ENCODE peak calls at places on chromosomes 4 and X, in nine cellular contexts. One of them, this sample, is unnamed.

GRCh38 chrX:41705680-41706374 is 17.1 kb downstream of the GPR34 start:
- DNase-seq in nephron progenitor cell: no peak
- DNase-seq in bronchial epithelial cell: no peak
- DNase-seq in stimulated activated CD4-positive, alpha-beta T cell treated with anti-CD3 and anti-CD28 coated beads, Interleukin-2, amount 100 ng/mL, for 24 hours: no peak
- DNase-seq in NCI-H2081: no peak
- DNase-seq in hypothalamus: no peak
- DNase-seq in NCI-H774: no peak
- DNase-seq in activated CD4-positive, alpha-beta T cell treated with anti-CD3 and anti-CD28 coated beads, Interleukin-2, amount 50 U/mL, for 1 hour: no peak
- DNase-seq in LHCN-M2: no peak
- DNase-seq in this sample: no peak

GRCh38 chr4:3291411-3291968 is 1.3 kb upstream of the RGS12 start:
- DNase-seq in nephron progenitor cell: no peak
- DNase-seq in bronchial epithelial cell: peak
- DNase-seq in stimulated activated CD4-positive, alpha-beta T cell treated with anti-CD3 and anti-CD28 coated beads, Interleukin-2, amount 100 ng/mL, for 24 hours: no peak
- DNase-seq in NCI-H2081: no peak
- DNase-seq in hypothalamus: no peak
- DNase-seq in NCI-H774: no peak
- DNase-seq in activated CD4-positive, alpha-beta T cell treated with anti-CD3 and anti-CD28 coated beads, Interleukin-2, amount 50 U/mL, for 1 hour: no peak
- DNase-seq in LHCN-M2: no peak
- DNase-seq in this sample: peak

GRCh38 chr4:119526786-119527550 is 101.6 kb downstream of the PDE5A start:
- DNase-seq in nephron progenitor cell: no peak
- DNase-seq in bronchial epithelial cell: no peak
- DNase-seq in stimulated activated CD4-positive, alpha-beta T cell treated with anti-CD3 and anti-CD28 coated beads, Interleukin-2, amount 100 ng/mL, for 24 hours: no peak
- DNase-seq in NCI-H2081: no peak
- DNase-seq in hypothalamus: no peak
- DNase-seq in NCI-H774: no peak
- DNase-seq in activated CD4-positive, alpha-beta T cell treated with anti-CD3 and anti-CD28 coated beads, Interleukin-2, amount 50 U/mL, for 1 hour: no peak
- DNase-seq in LHCN-M2: peak
- DNase-seq in this sample: no peak

GRCh38 chrX:137052641-137053235 is 18.9 kb upstream of the GPR101 start:
- DNase-seq in nephron progenitor cell: peak
- DNase-seq in bronchial epithelial cell: no peak
- DNase-seq in stimulated activated CD4-positive, alpha-beta T cell treated with anti-CD3 and anti-CD28 coated beads, Interleukin-2, amount 100 ng/mL, for 24 hours: peak
- DNase-seq in NCI-H2081: no peak
- DNase-seq in hypothalamus: no peak
- DNase-seq in NCI-H774: peak
- DNase-seq in activated CD4-positive, alpha-beta T cell treated with anti-CD3 and anti-CD28 coated beads, Interleukin-2, amount 50 U/mL, for 1 hour: no peak
- DNase-seq in LHCN-M2: no peak
- DNase-seq in this sample: no peak

GRCh38 chr4:10114147-10114546 is 2.5 kb downstream of the WDR1 start:
- DNase-seq in nephron progenitor cell: no peak
- DNase-seq in bronchial epithelial cell: no peak
- DNase-seq in stimulated activated CD4-positive, alpha-beta T cell treated with anti-CD3 and anti-CD28 coated beads, Interleukin-2, amount 100 ng/mL, for 24 hours: no peak
- DNase-seq in NCI-H2081: no peak
- DNase-seq in hypothalamus: no peak
- DNase-seq in NCI-H774: no peak
- DNase-seq in activated CD4-positive, alpha-beta T cell treated with anti-CD3 and anti-CD28 coated beads, Interleukin-2, amount 50 U/mL, for 1 hour: no peak
- DNase-seq in LHCN-M2: no peak
- DNase-seq in this sample: no peak

GRCh38 chrX:116276191-116276700 is 105.7 kb downstream of the AGTR2 start:
- DNase-seq in nephron progenitor cell: no peak
- DNase-seq in bronchial epithelial cell: no peak
- DNase-seq in stimulated activated CD4-positive, alpha-beta T cell treated with anti-CD3 and anti-CD28 coated beads, Interleukin-2, amount 100 ng/mL, for 24 hours: no peak
- DNase-seq in NCI-H2081: no peak
- DNase-seq in hypothalamus: no peak
- DNase-seq in NCI-H774: no peak
- DNase-seq in activated CD4-positive, alpha-beta T cell treated with anti-CD3 and anti-CD28 coated beads, Interleukin-2, amount 50 U/mL, for 1 hour: no peak
- DNase-seq in LHCN-M2: no peak
- DNase-seq in this sample: no peak

GRCh38 chr4:101160792-101161592 is 186.3 kb downstream of the PPP3CA start:
- DNase-seq in nephron progenitor cell: no peak
- DNase-seq in bronchial epithelial cell: no peak
- DNase-seq in stimulated activated CD4-positive, alpha-beta T cell treated with anti-CD3 and anti-CD28 coated beads, Interleukin-2, amount 100 ng/mL, for 24 hours: no peak
- DNase-seq in NCI-H2081: no peak
- DNase-seq in hypothalamus: no peak
- DNase-seq in NCI-H774: no peak
- DNase-seq in activated CD4-positive, alpha-beta T cell treated with anti-CD3 and anti-CD28 coated beads, Interleukin-2, amount 50 U/mL, for 1 hour: no peak
- DNase-seq in LHCN-M2: no peak
- DNase-seq in this sample: no peak

GRCh38 chr4:15811703-15812325 is 33.7 kb downstream of the CD38 start:
- DNase-seq in nephron progenitor cell: no peak
- DNase-seq in bronchial epithelial cell: peak
- DNase-seq in stimulated activated CD4-positive, alpha-beta T cell treated with anti-CD3 and anti-CD28 coated beads, Interleukin-2, amount 100 ng/mL, for 24 hours: no peak
- DNase-seq in NCI-H2081: no peak
- DNase-seq in hypothalamus: no peak
- DNase-seq in NCI-H774: no peak
- DNase-seq in activated CD4-positive, alpha-beta T cell treated with anti-CD3 and anti-CD28 coated beads, Interleukin-2, amount 50 U/mL, for 1 hour: no peak
- DNase-seq in LHCN-M2: no peak
- DNase-seq in this sample: no peak

GRCh38 chr4:184383497-184384055 is 90.8 kb downstream of the IRF2 start:
- DNase-seq in nephron progenitor cell: no peak
- DNase-seq in bronchial epithelial cell: peak
- DNase-seq in stimulated activated CD4-positive, alpha-beta T cell treated with anti-CD3 and anti-CD28 coated beads, Interleukin-2, amount 100 ng/mL, for 24 hours: no peak
- DNase-seq in NCI-H2081: no peak
- DNase-seq in hypothalamus: no peak
- DNase-seq in NCI-H774: no peak
- DNase-seq in activated CD4-positive, alpha-beta T cell treated with anti-CD3 and anti-CD28 coated beads, Interleukin-2, amount 50 U/mL, for 1 hour: no peak
- DNase-seq in LHCN-M2: peak
- DNase-seq in this sample: no peak

GRCh38 chrX:129737921-129738320 is 858 bp upstream of the XPNPEP2 start:
- DNase-seq in nephron progenitor cell: no peak
- DNase-seq in bronchial epithelial cell: peak
- DNase-seq in stimulated activated CD4-positive, alpha-beta T cell treated with anti-CD3 and anti-CD28 coated beads, Interleukin-2, amount 100 ng/mL, for 24 hours: no peak
- DNase-seq in NCI-H2081: no peak
- DNase-seq in hypothalamus: no peak
- DNase-seq in NCI-H774: no peak
- DNase-seq in activated CD4-positive, alpha-beta T cell treated with anti-CD3 and anti-CD28 coated beads, Interleukin-2, amount 50 U/mL, for 1 hour: no peak
- DNase-seq in LHCN-M2: peak
- DNase-seq in this sample: no peak

GRCh38 chrX:154799554-154800348 is 5.5 kb downstream of the MPP1 start:
- DNase-seq in nephron progenitor cell: no peak
- DNase-seq in bronchial epithelial cell: peak
- DNase-seq in stimulated activated CD4-positive, alpha-beta T cell treated with anti-CD3 and anti-CD28 coated beads, Interleukin-2, amount 100 ng/mL, for 24 hours: no peak
- DNase-seq in NCI-H2081: peak
- DNase-seq in hypothalamus: no peak
- DNase-seq in NCI-H774: peak
- DNase-seq in activated CD4-positive, alpha-beta T cell treated with anti-CD3 and anti-CD28 coated beads, Interleukin-2, amount 50 U/mL, for 1 hour: no peak
- DNase-seq in LHCN-M2: no peak
- DNase-seq in this sample: peak

GRCh38 chr4:141153751-141154510 is 20.7 kb upstream of the RNF150 start:
- DNase-seq in nephron progenitor cell: no peak
- DNase-seq in bronchial epithelial cell: no peak
- DNase-seq in stimulated activated CD4-positive, alpha-beta T cell treated with anti-CD3 and anti-CD28 coated beads, Interleukin-2, amount 100 ng/mL, for 24 hours: no peak
- DNase-seq in NCI-H2081: no peak
- DNase-seq in hypothalamus: no peak
- DNase-seq in NCI-H774: no peak
- DNase-seq in activated CD4-positive, alpha-beta T cell treated with anti-CD3 and anti-CD28 coated beads, Interleukin-2, amount 50 U/mL, for 1 hour: no peak
- DNase-seq in LHCN-M2: no peak
- DNase-seq in this sample: no peak

GRCh38 chrX:70398899-70399298 is 24.2 kb upstream of the GDPD2 start:
- DNase-seq in nephron progenitor cell: no peak
- DNase-seq in bronchial epithelial cell: peak
- DNase-seq in stimulated activated CD4-positive, alpha-beta T cell treated with anti-CD3 and anti-CD28 coated beads, Interleukin-2, amount 100 ng/mL, for 24 hours: no peak
- DNase-seq in NCI-H2081: no peak
- DNase-seq in hypothalamus: no peak
- DNase-seq in NCI-H774: no peak
- DNase-seq in activated CD4-positive, alpha-beta T cell treated with anti-CD3 and anti-CD28 coated beads, Interleukin-2, amount 50 U/mL, for 1 hour: no peak
- DNase-seq in LHCN-M2: peak
- DNase-seq in this sample: no peak

GRCh38 chr4:123659759-123660158 is 263.2 kb downstream of the SPRY1 start:
- DNase-seq in nephron progenitor cell: no peak
- DNase-seq in bronchial epithelial cell: peak
- DNase-seq in stimulated activated CD4-positive, alpha-beta T cell treated with anti-CD3 and anti-CD28 coated beads, Interleukin-2, amount 100 ng/mL, for 24 hours: no peak
- DNase-seq in NCI-H2081: no peak
- DNase-seq in hypothalamus: no peak
- DNase-seq in NCI-H774: no peak
- DNase-seq in activated CD4-positive, alpha-beta T cell treated with anti-CD3 and anti-CD28 coated beads, Interleukin-2, amount 50 U/mL, for 1 hour: no peak
- DNase-seq in LHCN-M2: peak
- DNase-seq in this sample: no peak

GRCh38 chr4:167885872-167886271 is 206.5 kb upstream of the ANXA10 start:
- DNase-seq in nephron progenitor cell: no peak
- DNase-seq in bronchial epithelial cell: peak
- DNase-seq in stimulated activated CD4-positive, alpha-beta T cell treated with anti-CD3 and anti-CD28 coated beads, Interleukin-2, amount 100 ng/mL, for 24 hours: no peak
- DNase-seq in NCI-H2081: no peak
- DNase-seq in hypothalamus: no peak
- DNase-seq in NCI-H774: no peak
- DNase-seq in activated CD4-positive, alpha-beta T cell treated with anti-CD3 and anti-CD28 coated beads, Interleukin-2, amount 50 U/mL, for 1 hour: no peak
- DNase-seq in LHCN-M2: no peak
- DNase-seq in this sample: no peak

GRCh38 chrX:2388669-2389068 is 112.1 kb downstream of the DHRSX start:
- DNase-seq in nephron progenitor cell: no peak
- DNase-seq in bronchial epithelial cell: no peak
- DNase-seq in stimulated activated CD4-positive, alpha-beta T cell treated with anti-CD3 and anti-CD28 coated beads, Interleukin-2, amount 100 ng/mL, for 24 hours: no peak
- DNase-seq in NCI-H2081: no peak
- DNase-seq in hypothalamus: no peak
- DNase-seq in NCI-H774: no peak
- DNase-seq in activated CD4-positive, alpha-beta T cell treated with anti-CD3 and anti-CD28 coated beads, Interleukin-2, amount 50 U/mL, for 1 hour: no peak
- DNase-seq in LHCN-M2: no peak
- DNase-seq in this sample: no peak

GRCh38 chr4:161792991-161793390 is 370.8 kb downstream of the FSTL5 start:
- DNase-seq in nephron progenitor cell: no peak
- DNase-seq in bronchial epithelial cell: no peak
- DNase-seq in stimulated activated CD4-positive, alpha-beta T cell treated with anti-CD3 and anti-CD28 coated beads, Interleukin-2, amount 100 ng/mL, for 24 hours: no peak
- DNase-seq in NCI-H2081: no peak
- DNase-seq in hypothalamus: no peak
- DNase-seq in NCI-H774: no peak
- DNase-seq in activated CD4-positive, alpha-beta T cell treated with anti-CD3 and anti-CD28 coated beads, Interleukin-2, amount 50 U/mL, for 1 hour: no peak
- DNase-seq in LHCN-M2: no peak
- DNase-seq in this sample: no peak

GRCh38 chrX:119756926-119757635 is 1.3 kb upstream of the SOWAHD start:
- DNase-seq in nephron progenitor cell: no peak
- DNase-seq in bronchial epithelial cell: no peak
- DNase-seq in stimulated activated CD4-positive, alpha-beta T cell treated with anti-CD3 and anti-CD28 coated beads, Interleukin-2, amount 100 ng/mL, for 24 hours: no peak
- DNase-seq in NCI-H2081: no peak
- DNase-seq in hypothalamus: no peak
- DNase-seq in NCI-H774: no peak
- DNase-seq in activated CD4-positive, alpha-beta T cell treated with anti-CD3 and anti-CD28 coated beads, Interleukin-2, amount 50 U/mL, for 1 hour: no peak
- DNase-seq in LHCN-M2: no peak
- DNase-seq in this sample: no peak

GRCh38 chrX:106802388-106803275 is at the start of gene TBC1D8B:
- DNase-seq in nephron progenitor cell: peak
- DNase-seq in bronchial epithelial cell: peak
- DNase-seq in stimulated activated CD4-positive, alpha-beta T cell treated with anti-CD3 and anti-CD28 coated beads, Interleukin-2, amount 100 ng/mL, for 24 hours: peak
- DNase-seq in NCI-H2081: peak
- DNase-seq in hypothalamus: peak
- DNase-seq in NCI-H774: peak
- DNase-seq in activated CD4-positive, alpha-beta T cell treated with anti-CD3 and anti-CD28 coated beads, Interleukin-2, amount 50 U/mL, for 1 hour: peak
- DNase-seq in LHCN-M2: peak
- DNase-seq in this sample: peak

GRCh38 chrX:111262086-111262485 is 8.2 kb downstream of the CAPN6 start:
- DNase-seq in nephron progenitor cell: no peak
- DNase-seq in bronchial epithelial cell: no peak
- DNase-seq in stimulated activated CD4-positive, alpha-beta T cell treated with anti-CD3 and anti-CD28 coated beads, Interleukin-2, amount 100 ng/mL, for 24 hours: no peak
- DNase-seq in NCI-H2081: no peak
- DNase-seq in hypothalamus: no peak
- DNase-seq in NCI-H774: no peak
- DNase-seq in activated CD4-positive, alpha-beta T cell treated with anti-CD3 and anti-CD28 coated beads, Interleukin-2, amount 50 U/mL, for 1 hour: no peak
- DNase-seq in LHCN-M2: no peak
- DNase-seq in this sample: no peak

GRCh38 chr4:27010334-27010940 is 149.8 kb downstream of the STIM2 start:
- DNase-seq in nephron progenitor cell: peak
- DNase-seq in bronchial epithelial cell: peak
- DNase-seq in stimulated activated CD4-positive, alpha-beta T cell treated with anti-CD3 and anti-CD28 coated beads, Interleukin-2, amount 100 ng/mL, for 24 hours: peak
- DNase-seq in NCI-H2081: peak
- DNase-seq in hypothalamus: peak
- DNase-seq in NCI-H774: peak
- DNase-seq in activated CD4-positive, alpha-beta T cell treated with anti-CD3 and anti-CD28 coated beads, Interleukin-2, amount 50 U/mL, for 1 hour: peak
- DNase-seq in LHCN-M2: peak
- DNase-seq in this sample: no peak